ENCODE peak calls at places on chromosomes 12 and 14, in six cellular contexts. One of them, this sample, is unnamed.
A peak's percentile ranks its signal among the peaks of the same experiment; 100 is the strongest.

GRCh38 chr14:103122578-103123127 is 608 bp upstream of the TNFAIP2 start:
- DNase-seq in neuronal stem cell: no peak
- DNase-seq in ovary: peak; percentile 52
- DNase-seq in aorta: no peak
- DNase-seq in fibroblast of villous mesenchyme: no peak
- DNase-seq in HCT116: no peak
- DNase-seq in this sample: no peak

GRCh38 chr14:61567838-61568571 is 127.3 kb upstream of the HIF1A start:
- DNase-seq in neuronal stem cell: peak; percentile 18
- DNase-seq in ovary: no peak
- DNase-seq in aorta: no peak
- DNase-seq in fibroblast of villous mesenchyme: no peak
- DNase-seq in HCT116: no peak
- DNase-seq in this sample: no peak

GRCh38 chr14:30874120-30874998 is at the start of gene COCH:
- DNase-seq in neuronal stem cell: peak; percentile 56
- DNase-seq in ovary: peak; percentile 18
- DNase-seq in aorta: peak; percentile 77
- DNase-seq in fibroblast of villous mesenchyme: no peak
- DNase-seq in HCT116: peak; percentile 4
- DNase-seq in this sample: no peak

GRCh38 chr14:88245321-88245720 is 77.7 kb downstream of the KCNK10 start:
- DNase-seq in neuronal stem cell: no peak
- DNase-seq in ovary: no peak
- DNase-seq in aorta: no peak
- DNase-seq in fibroblast of villous mesenchyme: no peak
- DNase-seq in HCT116: no peak
- DNase-seq in this sample: peak; percentile 1

GRCh38 chr12:86117711-86118110 is 138.5 kb downstream of the MGAT4C start:
- DNase-seq in neuronal stem cell: no peak
- DNase-seq in ovary: no peak
- DNase-seq in aorta: no peak
- DNase-seq in fibroblast of villous mesenchyme: no peak
- DNase-seq in HCT116: no peak
- DNase-seq in this sample: peak; percentile 13

GRCh38 chr12:38124247-38125012 is 192.1 kb upstream of the ALG10B start:
- DNase-seq in neuronal stem cell: no peak
- DNase-seq in ovary: no peak
- DNase-seq in aorta: no peak
- DNase-seq in fibroblast of villous mesenchyme: no peak
- DNase-seq in HCT116: no peak
- DNase-seq in this sample: no peak

GRCh38 chr12:113418213-113418879 is 3.8 kb upstream of the SDSL start:
- DNase-seq in neuronal stem cell: no peak
- DNase-seq in ovary: no peak
- DNase-seq in aorta: peak; percentile 74
- DNase-seq in fibroblast of villous mesenchyme: peak; percentile 41
- DNase-seq in HCT116: no peak
- DNase-seq in this sample: no peak

GRCh38 chr12:77300815-77301214 is 235.4 kb upstream of the E2F7 start:
- DNase-seq in neuronal stem cell: no peak
- DNase-seq in ovary: no peak
- DNase-seq in aorta: no peak
- DNase-seq in fibroblast of villous mesenchyme: no peak
- DNase-seq in HCT116: no peak
- DNase-seq in this sample: no peak

GRCh38 chr12:106114084-106115068 is 24.4 kb downstream of the NUAK1 start:
- DNase-seq in neuronal stem cell: no peak
- DNase-seq in ovary: no peak
- DNase-seq in aorta: no peak
- DNase-seq in fibroblast of villous mesenchyme: peak; percentile 85
- DNase-seq in HCT116: no peak
- DNase-seq in this sample: no peak

GRCh38 chr12:104702565-104703139 is 245.9 kb downstream of the CHST11 start:
- DNase-seq in neuronal stem cell: no peak
- DNase-seq in ovary: no peak
- DNase-seq in aorta: peak; percentile 89
- DNase-seq in fibroblast of villous mesenchyme: peak; percentile 29
- DNase-seq in HCT116: no peak
- DNase-seq in this sample: no peak

GRCh38 chr14:71395151-71395604 is 487.9 kb downstream of the PCNX1 start:
- DNase-seq in neuronal stem cell: no peak
- DNase-seq in ovary: no peak
- DNase-seq in aorta: no peak
- DNase-seq in fibroblast of villous mesenchyme: no peak
- DNase-seq in HCT116: no peak
- DNase-seq in this sample: no peak

GRCh38 chr12:108215458-108215857 is 86.4 kb downstream of the WSCD2 start:
- DNase-seq in neuronal stem cell: no peak
- DNase-seq in ovary: no peak
- DNase-seq in aorta: no peak
- DNase-seq in fibroblast of villous mesenchyme: no peak
- DNase-seq in HCT116: no peak
- DNase-seq in this sample: no peak

GRCh38 chr14:97602438-97603117 is 805.4 kb downstream of the VRK1 start:
- DNase-seq in neuronal stem cell: no peak
- DNase-seq in ovary: no peak
- DNase-seq in aorta: no peak
- DNase-seq in fibroblast of villous mesenchyme: no peak
- DNase-seq in HCT116: no peak
- DNase-seq in this sample: no peak

GRCh38 chr12:116299548-116300150 is 22.2 kb upstream of the MED13L start:
- DNase-seq in neuronal stem cell: no peak
- DNase-seq in ovary: peak; percentile 50
- DNase-seq in aorta: peak; percentile 80
- DNase-seq in fibroblast of villous mesenchyme: no peak
- DNase-seq in HCT116: no peak
- DNase-seq in this sample: no peak

GRCh38 chr14:22919601-22919921 is 612 bp upstream of the RBM23 start:
- DNase-seq in neuronal stem cell: no peak
- DNase-seq in ovary: no peak
- DNase-seq in aorta: no peak
- DNase-seq in fibroblast of villous mesenchyme: no peak
- DNase-seq in HCT116: no peak
- DNase-seq in this sample: no peak

GRCh38 chr12:57983150-57983857 is 41.9 kb downstream of the ATP23 start:
- DNase-seq in neuronal stem cell: peak; percentile 50
- DNase-seq in ovary: peak; percentile 17
- DNase-seq in aorta: no peak
- DNase-seq in fibroblast of villous mesenchyme: peak; percentile 66
- DNase-seq in HCT116: peak; percentile 42
- DNase-seq in this sample: peak; percentile 17

GRCh38 chr12:122853582-122854245 is 18.5 kb downstream of the HIP1R start:
- DNase-seq in neuronal stem cell: no peak
- DNase-seq in ovary: no peak
- DNase-seq in aorta: no peak
- DNase-seq in fibroblast of villous mesenchyme: no peak
- DNase-seq in HCT116: no peak
- DNase-seq in this sample: no peak

GRCh38 chr12:45681469-45681868 is 48.0 kb upstream of the ARID2 start:
- DNase-seq in neuronal stem cell: no peak
- DNase-seq in ovary: no peak
- DNase-seq in aorta: no peak
- DNase-seq in fibroblast of villous mesenchyme: no peak
- DNase-seq in HCT116: no peak
- DNase-seq in this sample: no peak

GRCh38 chr14:76715102-76715926 is 46.0 kb upstream of the VASH1 start:
- DNase-seq in neuronal stem cell: peak; percentile 23
- DNase-seq in ovary: no peak
- DNase-seq in aorta: no peak
- DNase-seq in fibroblast of villous mesenchyme: no peak
- DNase-seq in HCT116: no peak
- DNase-seq in this sample: peak; percentile 25

GRCh38 chr12:121610239-121611149 is 15.8 kb upstream of the ORAI1 start:
- DNase-seq in neuronal stem cell: no peak
- DNase-seq in ovary: no peak
- DNase-seq in aorta: no peak
- DNase-seq in fibroblast of villous mesenchyme: peak; percentile 96
- DNase-seq in HCT116: no peak
- DNase-seq in this sample: peak; percentile 13

GRCh38 chr14:75720828-75721227 is 59.8 kb downstream of the TTLL5 start:
- DNase-seq in neuronal stem cell: no peak
- DNase-seq in ovary: peak; percentile 65
- DNase-seq in aorta: peak; percentile 84
- DNase-seq in fibroblast of villous mesenchyme: peak; percentile 64
- DNase-seq in HCT116: no peak
- DNase-seq in this sample: peak; percentile 27

GRCh38 chr12:5678186-5678585 is 246.3 kb downstream of the NTF3 start:
- DNase-seq in neuronal stem cell: no peak
- DNase-seq in ovary: no peak
- DNase-seq in aorta: no peak
- DNase-seq in fibroblast of villous mesenchyme: no peak
- DNase-seq in HCT116: no peak
- DNase-seq in this sample: no peak

GRCh38 chr14:76955575-76956252 is 72.8 kb downstream of the IRF2BPL start:
- DNase-seq in neuronal stem cell: no peak
- DNase-seq in ovary: no peak
- DNase-seq in aorta: no peak
- DNase-seq in fibroblast of villous mesenchyme: peak; percentile 75
- DNase-seq in HCT116: no peak
- DNase-seq in this sample: no peak

DNA sequence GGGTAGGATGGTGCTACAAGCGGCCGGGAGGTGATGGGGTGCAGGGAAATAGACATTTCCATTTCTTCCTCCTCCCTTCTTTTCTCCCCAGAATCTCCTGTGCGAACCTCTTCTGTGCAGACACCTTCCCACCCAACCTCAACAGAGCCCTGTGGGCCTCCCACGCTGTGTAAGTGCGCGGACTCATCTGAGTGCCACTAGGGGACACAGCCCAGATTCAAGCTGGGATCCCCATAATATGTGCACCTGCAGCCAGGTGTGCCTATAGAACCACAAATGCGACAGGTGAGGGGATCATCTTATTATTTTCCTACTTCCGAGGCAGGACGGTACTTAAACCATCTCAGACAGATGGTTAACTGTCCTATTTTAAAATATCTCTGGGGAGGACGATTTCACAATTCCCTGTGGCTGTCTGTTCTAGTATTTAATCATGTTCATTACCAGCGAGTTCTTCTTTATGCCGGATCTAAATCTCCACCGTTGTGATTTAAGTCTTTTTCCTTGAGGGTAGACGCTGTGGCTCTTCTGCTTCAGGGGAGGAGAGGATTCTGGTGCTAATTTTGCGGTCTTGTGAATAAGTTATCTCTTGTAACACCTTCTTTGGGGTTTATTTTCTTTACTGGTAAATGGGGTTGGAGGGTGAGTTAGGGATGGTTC is 17.2 kb upstream of the CACNA1C start:
- DNase-seq in neuronal stem cell: no peak
- DNase-seq in ovary: no peak
- DNase-seq in aorta: no peak
- DNase-seq in fibroblast of villous mesenchyme: peak; percentile 22
- DNase-seq in HCT116: no peak
- DNase-seq in this sample: no peak
- H3K4me3 ChIP-seq in neuronal stem cell: peak overlapping the region; percentile 31
- H3K4me3 ChIP-seq in ovary: peak overlapping the region; percentile 37
- H3K4me3 ChIP-seq in aorta: no peak overlapping the region
- H3K4me3 ChIP-seq in fibroblast of villous mesenchyme: peak overlapping the region; percentile 51
- H3K4me3 ChIP-seq in HCT116: peak overlapping the region; percentile 47
- H3K4me3 ChIP-seq in this sample: peak overlapping the region; percentile 39

GRCh38 chr12:34342048-34342447 is 319.8 kb downstream of the ALG10 start:
- DNase-seq in neuronal stem cell: no peak
- DNase-seq in ovary: no peak
- DNase-seq in aorta: no peak
- DNase-seq in fibroblast of villous mesenchyme: no peak
- DNase-seq in HCT116: no peak
- DNase-seq in this sample: no peak
- H3K4me3 ChIP-seq in neuronal stem cell: no peak overlapping the region
- H3K4me3 ChIP-seq in ovary: no peak overlapping the region
- H3K4me3 ChIP-seq in aorta: no peak overlapping the region
- H3K4me3 ChIP-seq in fibroblast of villous mesenchyme: no peak overlapping the region
- H3K4me3 ChIP-seq in HCT116: no peak overlapping the region
- H3K4me3 ChIP-seq in this sample: no peak overlapping the region

DNA sequence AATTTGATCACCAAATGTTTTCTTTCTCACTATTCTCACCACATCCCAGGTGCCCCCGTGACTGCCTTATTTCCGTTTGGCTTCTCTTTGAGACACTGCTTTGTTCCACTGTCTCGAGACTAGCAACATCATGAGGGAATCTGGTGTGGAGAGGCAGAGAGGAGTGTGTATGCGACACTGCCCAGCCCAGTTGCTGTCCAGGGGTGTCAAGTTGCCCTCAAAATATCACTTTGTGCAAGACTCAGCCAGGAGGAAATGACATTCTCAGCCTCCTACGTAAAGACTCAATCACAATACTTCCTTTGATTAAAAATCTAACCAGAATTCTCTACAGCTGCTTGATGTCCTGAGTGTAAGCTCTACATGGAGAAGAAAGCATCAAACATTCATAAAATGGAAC is 48.2 kb upstream of the EEA1 start:
- DNase-seq in neuronal stem cell: no peak
- DNase-seq in ovary: no peak
- DNase-seq in aorta: no peak
- DNase-seq in fibroblast of villous mesenchyme: no peak
- DNase-seq in HCT116: no peak
- DNase-seq in this sample: no peak
- H3K4me3 ChIP-seq in neuronal stem cell: no peak overlapping the region
- H3K4me3 ChIP-seq in ovary: no peak overlapping the region
- H3K4me3 ChIP-seq in aorta: no peak overlapping the region
- H3K4me3 ChIP-seq in fibroblast of villous mesenchyme: no peak overlapping the region
- H3K4me3 ChIP-seq in HCT116: no peak overlapping the region
- H3K4me3 ChIP-seq in this sample: no peak overlapping the region

GRCh38 chr14:100898465-100898864 is 5.1 kb downstream of the RTL1 start:
- DNase-seq in neuronal stem cell: no peak
- DNase-seq in ovary: no peak
- DNase-seq in aorta: peak; percentile 37
- DNase-seq in fibroblast of villous mesenchyme: no peak
- DNase-seq in HCT116: no peak
- DNase-seq in this sample: no peak
- H3K4me3 ChIP-seq in neuronal stem cell: no peak overlapping the region
- H3K4me3 ChIP-seq in ovary: no peak overlapping the region
- H3K4me3 ChIP-seq in aorta: no peak overlapping the region
- H3K4me3 ChIP-seq in fibroblast of villous mesenchyme: no peak overlapping the region
- H3K4me3 ChIP-seq in HCT116: no peak overlapping the region
- H3K4me3 ChIP-seq in this sample: no peak overlapping the region

GRCh38 chr14:35576260-35576659 is 42.3 kb downstream of the INSM2 start:
- DNase-seq in neuronal stem cell: no peak
- DNase-seq in ovary: no peak
- DNase-seq in aorta: no peak
- DNase-seq in fibroblast of villous mesenchyme: no peak
- DNase-seq in HCT116: no peak
- DNase-seq in this sample: no peak
- H3K4me3 ChIP-seq in neuronal stem cell: no peak overlapping the region
- H3K4me3 ChIP-seq in ovary: no peak overlapping the region
- H3K4me3 ChIP-seq in aorta: no peak overlapping the region
- H3K4me3 ChIP-seq in fibroblast of villous mesenchyme: no peak overlapping the region
- H3K4me3 ChIP-seq in HCT116: no peak overlapping the region
- H3K4me3 ChIP-seq in this sample: no peak overlapping the region

GRCh38 chr14:50023671-50024490 is 92.5 kb downstream of the VCPKMT start:
- DNase-seq in neuronal stem cell: no peak
- DNase-seq in ovary: no peak
- DNase-seq in aorta: no peak
- DNase-seq in fibroblast of villous mesenchyme: peak; percentile 69
- DNase-seq in HCT116: no peak
- DNase-seq in this sample: no peak
- H3K4me3 ChIP-seq in neuronal stem cell: no peak overlapping the region
- H3K4me3 ChIP-seq in ovary: peak overlapping the region; percentile 14
- H3K4me3 ChIP-seq in aorta: no peak overlapping the region
- H3K4me3 ChIP-seq in fibroblast of villous mesenchyme: peak overlapping the region; percentile 1
- H3K4me3 ChIP-seq in HCT116: no peak overlapping the region
- H3K4me3 ChIP-seq in this sample: peak overlapping the region; percentile 22